ENCODE peak calls at places on chromosomes 4 and X, in ten cellular contexts. K is activated CD8-positive, alpha-beta memory T cell treated with anti-CD3 and anti-CD28 coated beads, Interleukin-2, amount 50 U/mL, for 48 hours; L is endothelial cell; V is hepatic stellate cell; Y is activated CD8-positive, alpha-beta T cell treated with anti-CD3 and anti-CD28 coated beads for 36 hours; B is IMR-90; S is HCEC 1CT; O is stimulated activated CD4-positive, alpha-beta T cell treated with anti-CD3 and anti-CD28 coated beads, Interleukin-12 subunit alpha, Interleukin-12 subunit beta, amount 100 ng/mL, for 24 hours; R is nephron progenitor cell; I is effector CD4-positive, alpha-beta T cell. Q is an unnamed sample.

GRCh38 chr4:134958862-134959261 is 757.3 kb upstream of the PABPC4L start:
- DNase-seq in V (no peak), Y (no peak), I (no peak), K (no peak), B (no peak), O (no peak), R (no peak), L (no peak), S (no peak), Q (no peak)

GRCh38 chrX:77114501-77114900 is 332.7 kb upstream of the FGF16 start:
- DNase-seq in I (no peak), Y (no peak), R (no peak), O (no peak), V (no peak), K (no peak), S (no peak), L (no peak), B (no peak), Q (no peak)

GRCh38 chr4:169314906-169315305 is 44.1 kb upstream of the SH3RF1 start:
- DNase-seq in Y (no peak), B (peak), O (no peak), R (no peak), L (no peak), I (no peak), K (no peak), V (peak), S (peak), Q (no peak)

GRCh38 chr4:74659576-74660411 is 134.5 kb downstream of the BTC start:
- DNase-seq in R (no peak), K (no peak), L (no peak), O (no peak), I (no peak), B (peak), S (peak), Y (no peak), V (peak), Q (no peak)

GRCh38 chr4:113141901-113142346 is 92.5 kb downstream of the ANK2 start:
- DNase-seq in Y (no peak), K (no peak), I (no peak), L (no peak), O (no peak), V (peak), S (peak), B (peak), R (no peak), Q (peak)

GRCh38 chr4:5361968-5362367 is 310.7 kb downstream of the STK32B start:
- DNase-seq in B (peak), S (no peak), Y (no peak), L (peak), V (no peak), I (no peak), R (peak), K (no peak), O (no peak), Q (no peak)

GRCh38 chr4:47617607-47618006 is 132.5 kb downstream of the ATP10D start:
- DNase-seq in V (no peak), K (no peak), O (no peak), Y (no peak), B (no peak), L (no peak), S (no peak), I (no peak), R (no peak), Q (no peak)

GRCh38 chr4:7206856-7207567 is 14.7 kb downstream of the SORCS2 start:
- DNase-seq in L (no peak), V (peak), B (peak), Y (no peak), S (peak), O (no peak), I (no peak), R (peak), K (no peak), Q (peak)

GRCh38 chrX:65575024-65575423 is 40.4 kb upstream of the LAS1L start:
- DNase-seq in Y (no peak), I (no peak), S (peak), V (no peak), B (peak), O (no peak), L (no peak), R (no peak), K (no peak), Q (no peak)

GRCh38 chrX:1554469-1555210 is 17.7 kb upstream of the P2RY8 start:
- DNase-seq in K (peak), B (no peak), I (peak), Y (peak), R (no peak), O (no peak), L (no peak), V (no peak), S (no peak), Q (no peak)

GRCh38 chrX:68684919-68685304 is 37.4 kb downstream of the STARD8 start:
- DNase-seq in K (no peak), O (no peak), I (no peak), S (no peak), L (no peak), R (no peak), V (no peak), B (no peak), Y (no peak), Q (no peak)

GRCh38 chr4:30181512-30181911 is 538.7 kb upstream of the PCDH7 start:
- DNase-seq in K (no peak), B (no peak), L (no peak), I (no peak), R (no peak), Y (no peak), V (no peak), S (no peak), O (no peak), Q (no peak)

GRCh38 chr4:29277381-29277780 is 1442.8 kb upstream of the PCDH7 start:
- DNase-seq in K (no peak), V (no peak), L (no peak), Y (no peak), O (no peak), B (peak), I (no peak), S (peak), R (no peak), Q (no peak)